ENCODE peak calls at places on chromosomes 13 and 19, in four cellular contexts. One of them, this sample, is unnamed.

GRCh38 chr19:17871878-17872250 is at the start of gene SLC5A5:
- DNase-seq in mesenchymal stem cell: no peak
- DNase-seq in neural progenitor cell: peak; percentile 45
- DNase-seq in H1: no peak
- DNase-seq in this sample: no peak

GRCh38 chr19:14786421-14786851 is 8.1 kb upstream of the ADGRE2 start:
- DNase-seq in H1: no peak
- DNase-seq in neural progenitor cell: peak; percentile 80
- DNase-seq in mesenchymal stem cell: no peak
- DNase-seq in this sample: no peak

GRCh38 chr19:5188548-5189317 is 151.9 kb downstream of the PTPRS start:
- DNase-seq in mesenchymal stem cell: no peak
- DNase-seq in H1: no peak
- DNase-seq in neural progenitor cell: no peak
- DNase-seq in this sample: no peak

GRCh38 chr19:18496167-18496979 is 25.5 kb downstream of the ELL start:
- DNase-seq in mesenchymal stem cell: peak; percentile 95
- DNase-seq in H1: no peak
- DNase-seq in neural progenitor cell: no peak
- DNase-seq in this sample: peak; percentile 80

GRCh38 chr13:33445024-33445423 is 159.5 kb upstream of the STARD13 start:
- DNase-seq in mesenchymal stem cell: no peak
- DNase-seq in neural progenitor cell: no peak
- DNase-seq in H1: no peak
- DNase-seq in this sample: no peak

GRCh38 chr13:111017755-111018487 is 97.2 kb upstream of the ARHGEF7 start:
- DNase-seq in H1: no peak
- DNase-seq in neural progenitor cell: no peak
- DNase-seq in mesenchymal stem cell: no peak
- DNase-seq in this sample: no peak

GRCh38 chr19:18460313-18460712 is 22.4 kb upstream of the ISYNA1 start:
- DNase-seq in H1: no peak
- DNase-seq in mesenchymal stem cell: peak; percentile 67
- DNase-seq in neural progenitor cell: no peak
- DNase-seq in this sample: peak; percentile 86

GRCh38 chr19:45177817-45178261 is at the start of gene TRAPPC6A:
- DNase-seq in neural progenitor cell: no peak
- DNase-seq in H1: no peak
- DNase-seq in mesenchymal stem cell: peak; percentile 89
- DNase-seq in this sample: peak; percentile 70

GRCh38 chr13:40101708-40102359 is 446.4 kb downstream of the COG6 start:
- DNase-seq in H1: no peak
- DNase-seq in neural progenitor cell: no peak
- DNase-seq in mesenchymal stem cell: no peak
- DNase-seq in this sample: no peak

GRCh38 chr19:57465680-57466381 is 8.9 kb upstream of the VN1R1 start:
- DNase-seq in H1: no peak
- DNase-seq in neural progenitor cell: peak; percentile 32
- DNase-seq in mesenchymal stem cell: peak; percentile 26
- DNase-seq in this sample: peak; percentile 24

GRCh38 chr19:47026889-47027288 is 7.3 kb downstream of the NPAS1 start:
- DNase-seq in H1: no peak
- DNase-seq in mesenchymal stem cell: no peak
- DNase-seq in neural progenitor cell: no peak
- DNase-seq in this sample: no peak

GRCh38 chr19:39406656-39407393 is at the start of gene ZFP36:
- DNase-seq in H1: no peak
- DNase-seq in mesenchymal stem cell: peak; percentile 97
- DNase-seq in neural progenitor cell: peak; percentile 89
- DNase-seq in this sample: peak; percentile 83
- H3K4me2 ChIP-seq in H1: peak within 1 kb of the TSS; percentile 81
- H3K4me2 ChIP-seq in mesenchymal stem cell: peak within 1 kb of the TSS; percentile 60
- H3K4me2 ChIP-seq in neural progenitor cell: peak within 1 kb of the TSS; percentile 82
- H3K4me2 ChIP-seq in this sample: peak within 1 kb of the TSS; percentile 93

DNA sequence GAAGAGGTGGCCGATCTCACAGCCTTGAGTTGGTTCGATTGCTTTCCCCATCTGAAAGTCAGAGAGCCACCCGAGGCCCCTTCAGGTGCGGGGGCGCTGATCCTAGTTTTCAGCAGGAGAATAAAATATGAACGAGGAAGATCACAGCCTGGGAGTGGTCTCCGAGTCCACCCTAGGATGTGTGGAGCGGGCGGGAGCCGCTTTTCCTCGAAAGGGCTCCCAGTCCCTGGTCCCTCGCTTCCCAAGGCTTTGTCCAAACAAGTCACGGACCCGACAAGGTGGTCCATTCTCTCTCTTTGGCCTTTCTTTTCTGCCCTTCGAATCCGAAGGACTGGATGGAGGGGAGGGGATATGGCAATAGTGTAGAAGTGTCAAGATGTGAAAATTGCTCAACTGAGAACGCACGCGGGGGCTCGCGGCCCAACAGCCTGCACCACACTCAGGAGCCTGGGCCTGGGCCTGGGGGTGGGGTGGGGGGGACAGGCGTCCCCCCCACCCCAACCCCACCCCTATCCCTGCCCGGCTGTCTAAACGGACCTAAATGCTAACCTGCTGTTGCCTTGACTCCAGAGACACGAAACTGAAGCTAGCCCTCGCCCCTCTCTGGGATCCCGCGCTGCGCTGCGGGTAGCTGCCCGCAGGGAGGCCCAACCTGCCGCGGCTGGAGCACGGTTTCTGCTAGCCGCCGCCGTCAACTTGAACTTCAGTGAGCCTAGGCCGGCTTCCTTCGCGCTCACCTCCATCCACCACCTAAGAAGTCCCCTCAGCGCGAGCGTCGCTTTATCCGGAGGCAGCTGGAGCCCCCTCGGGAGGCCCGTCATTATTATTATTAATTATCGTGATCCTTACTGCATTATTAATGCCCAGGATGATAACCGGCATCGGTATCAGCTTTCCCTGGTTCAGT is 7.1 kb downstream of the ZIC2 start:
- DNase-seq in neural progenitor cell: peak; percentile 70
- DNase-seq in H1: no peak
- DNase-seq in mesenchymal stem cell: no peak
- DNase-seq in this sample: no peak
- H3K4me2 ChIP-seq in neural progenitor cell: peak overlapping the region; percentile 98
- H3K4me2 ChIP-seq in H1: peak overlapping the region; percentile 91
- H3K4me2 ChIP-seq in mesenchymal stem cell: peak overlapping the region; percentile 78
- H3K4me2 ChIP-seq in this sample: no peak overlapping the region

DNA sequence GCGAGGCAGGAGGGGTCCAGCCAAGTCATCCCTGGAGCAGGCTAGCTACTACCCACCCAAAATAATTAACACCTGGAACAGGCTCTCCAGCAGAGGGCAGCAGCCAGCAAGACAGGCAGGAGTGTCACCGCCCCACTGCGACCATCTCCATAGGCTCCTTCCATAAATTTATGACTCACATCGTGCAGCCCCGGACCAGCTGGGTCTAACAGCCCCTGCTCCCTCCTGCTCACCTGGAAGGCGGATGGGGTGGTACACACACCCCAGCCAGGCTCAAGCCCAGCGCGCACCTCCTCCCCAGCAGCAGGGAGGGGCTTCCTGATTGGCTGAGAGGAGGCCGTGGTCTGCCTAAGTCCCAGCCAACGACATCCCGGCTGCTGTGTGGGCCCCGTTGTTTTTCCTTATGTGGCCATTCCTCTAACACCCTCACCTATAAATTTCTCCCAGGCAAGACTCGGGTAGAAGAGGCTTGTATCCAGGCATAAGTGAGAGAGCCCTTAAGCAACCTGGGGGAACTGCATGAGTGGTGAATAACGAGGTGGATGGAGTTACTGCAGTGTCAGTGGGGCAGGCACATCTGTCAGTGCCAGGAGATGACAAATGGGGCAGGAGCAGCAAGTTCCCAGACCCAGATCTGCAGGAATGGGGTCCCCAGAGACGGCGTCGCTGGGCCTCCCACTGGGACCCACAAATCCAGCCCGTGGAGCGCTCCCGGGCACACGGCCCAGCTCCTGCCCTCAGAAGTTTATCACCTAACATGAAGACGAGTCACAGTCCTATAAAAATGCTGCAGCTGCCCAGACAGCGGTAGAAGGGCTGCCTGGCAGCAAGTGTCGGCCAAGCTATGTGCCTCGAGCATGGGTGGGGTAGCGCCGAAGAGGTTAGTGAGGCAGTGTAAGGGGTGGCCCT is 43.1 kb downstream of the CEBPG start:
- DNase-seq in neural progenitor cell: peak; percentile 81
- DNase-seq in H1: peak; percentile 29
- DNase-seq in mesenchymal stem cell: peak; percentile 62
- DNase-seq in this sample: peak; percentile 68
- H3K4me2 ChIP-seq in neural progenitor cell: peak overlapping the region; percentile 84
- H3K4me2 ChIP-seq in H1: peak overlapping the region; percentile 67
- H3K4me2 ChIP-seq in mesenchymal stem cell: peak overlapping the region; percentile 60
- H3K4me2 ChIP-seq in this sample: no peak overlapping the region

GRCh38 chr13:80452279-80452678 is 111.4 kb upstream of the SPRY2 start:
- DNase-seq in H1: no peak
- DNase-seq in mesenchymal stem cell: no peak
- DNase-seq in neural progenitor cell: no peak
- DNase-seq in this sample: no peak
- H3K4me2 ChIP-seq in H1: no peak overlapping the region
- H3K4me2 ChIP-seq in mesenchymal stem cell: no peak overlapping the region
- H3K4me2 ChIP-seq in neural progenitor cell: no peak overlapping the region
- H3K4me2 ChIP-seq in this sample: no peak overlapping the region

DNA sequence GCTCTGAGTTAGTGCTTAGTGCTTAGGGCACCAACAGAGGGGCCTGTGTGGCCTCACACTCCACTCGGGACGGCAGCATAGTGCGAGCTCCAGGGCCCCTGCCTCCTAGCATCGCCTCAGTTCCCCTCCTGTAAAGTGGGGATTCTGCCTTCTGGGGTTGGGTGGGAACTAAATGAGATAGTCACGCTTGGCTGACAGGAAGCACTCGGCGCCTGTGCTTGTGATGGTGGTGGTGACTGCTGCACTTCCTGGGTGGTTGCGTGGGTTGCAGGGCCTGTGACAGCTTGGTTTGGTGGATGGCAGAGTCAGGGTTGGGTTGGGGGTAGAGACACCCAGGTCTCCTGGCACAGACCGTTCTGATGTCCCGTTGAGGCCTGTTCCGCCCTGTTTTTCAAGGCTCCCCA is 7.7 kb downstream of the PLEKHF1 start:
- DNase-seq in neural progenitor cell: no peak
- DNase-seq in mesenchymal stem cell: no peak
- DNase-seq in H1: no peak
- DNase-seq in this sample: no peak
- H3K4me2 ChIP-seq in neural progenitor cell: no peak overlapping the region
- H3K4me2 ChIP-seq in mesenchymal stem cell: no peak overlapping the region
- H3K4me2 ChIP-seq in H1: no peak overlapping the region
- H3K4me2 ChIP-seq in this sample: no peak overlapping the region

GRCh38 chr13:83881031-83881727 is 1.1 kb downstream of the SLITRK1 start:
- DNase-seq in H1: no peak
- DNase-seq in mesenchymal stem cell: no peak
- DNase-seq in neural progenitor cell: peak; percentile 8
- DNase-seq in this sample: no peak

GRCh38 chr13:83880275-83881027 is 1.8 kb downstream of the SLITRK1 start:
- DNase-seq in mesenchymal stem cell: no peak
- DNase-seq in H1: no peak
- DNase-seq in neural progenitor cell: peak; percentile 26
- DNase-seq in this sample: no peak

GRCh38 chr13:83877901-83878300 is 4.4 kb downstream of the SLITRK1 start:
- DNase-seq in neural progenitor cell: peak; percentile 73
- DNase-seq in mesenchymal stem cell: no peak
- DNase-seq in H1: no peak
- DNase-seq in this sample: no peak

GRCh38 chr13:83878691-83879410 is 3.4 kb downstream of the SLITRK1 start:
- DNase-seq in H1: no peak
- DNase-seq in neural progenitor cell: peak; percentile 86
- DNase-seq in mesenchymal stem cell: no peak
- DNase-seq in this sample: no peak

GRCh38 chr13:83879431-83880171 is 2.7 kb downstream of the SLITRK1 start:
- DNase-seq in neural progenitor cell: peak; percentile 43
- DNase-seq in H1: no peak
- DNase-seq in mesenchymal stem cell: no peak
- DNase-seq in this sample: no peak
- H3K4me2 ChIP-seq in neural progenitor cell: peak overlapping the region; percentile 99
- H3K4me2 ChIP-seq in H1: peak overlapping the region; percentile 92
- H3K4me2 ChIP-seq in mesenchymal stem cell: peak overlapping the region; percentile 75
- H3K4me2 ChIP-seq in this sample: peak overlapping the region; percentile 78

This sample was measured in IMR-90.